ENCODE peak calls at places on chromosome 1, in six cellular contexts. O is retina, Z is posterior cingulate gyrus, C is substantia nigra, K is EL, H is cardiac muscle cell. N is an unnamed sample.
A peak's percentile ranks its signal among the peaks of the same experiment; 100 is the strongest.

GRCh38 chr1:40404670-40405462 is 31.3 kb downstream of the SMAP2 start:
- DNase-seq in O (peak; percentile 45), Z (no peak), C (no peak), K (peak; percentile 67), H (peak; percentile 77), N (peak; percentile 38)

GRCh38 chr1:9792156-9793042 is 31.4 kb downstream of the CLSTN1 start:
- DNase-seq in O (no peak), Z (no peak), C (no peak), K (peak; percentile 43), H (peak; percentile 11), N (no peak)

GRCh38 chr1:117171900-117172501 is 38.7 kb downstream of the VTCN1 start:
- DNase-seq in O (peak; percentile 88), Z (no peak), C (no peak), K (no peak), H (peak; percentile 94), N (no peak)

GRCh38 chr1:45050931-45051748 is 39.1 kb downstream of the UROD start:
- DNase-seq in O (no peak), Z (no peak), C (no peak), K (no peak), H (no peak), N (no peak)

GRCh38 chr1:28775121-28775942 is 36.6 kb upstream of the OPRD1 start:
- DNase-seq in O (peak; percentile 62), Z (peak; percentile 51), C (peak; percentile 6), K (no peak), H (peak; percentile 80), N (peak; percentile 54)

GRCh38 chr1:235885654-235886238 is 19.0 kb upstream of the LYST start:
- DNase-seq in O (no peak), Z (no peak), C (no peak), K (no peak), H (no peak), N (no peak)

GRCh38 chr1:160681067-160681890 is 30.3 kb downstream of the CD48 start:
- DNase-seq in O (peak; percentile 55), Z (no peak), C (no peak), K (peak; percentile 58), H (peak; percentile 87), N (peak; percentile 84)

GRCh38 chr1:26285366-26286063 is 5.6 kb downstream of the SH3BGRL3 start:
- DNase-seq in O (no peak), Z (no peak), C (no peak), K (peak; percentile 32), H (no peak), N (no peak)

GRCh38 chr1:234724517-234725176 is 114.7 kb upstream of the IRF2BP2 start:
- DNase-seq in O (no peak), Z (peak; percentile 43), C (no peak), K (no peak), H (no peak), N (no peak)

GRCh38 chr1:117051224-117052064 is 8.7 kb upstream of the TTF2 start:
- DNase-seq in O (no peak), Z (no peak), C (no peak), K (no peak), H (peak; percentile 21), N (no peak)

GRCh38 chr1:198443374-198444233 is 96.9 kb downstream of the ATP6V1G3 start:
- DNase-seq in O (no peak), Z (no peak), C (no peak), K (peak; percentile 93), H (peak; percentile 86), N (no peak)

GRCh38 chr1:196209983-196210382 is 398.3 kb downstream of the KCNT2 start:
- DNase-seq in O (no peak), Z (no peak), C (no peak), K (peak; percentile 2), H (peak; percentile 86), N (no peak)

GRCh38 chr1:42177551-42177981 is 13.0 kb upstream of the GUCA2A start:
- DNase-seq in O (no peak), Z (peak; percentile 52), C (no peak), K (peak; percentile 76), H (peak; percentile 90), N (no peak)

GRCh38 chr1:210587547-210587946 is 258.8 kb downstream of the HHAT start:
- DNase-seq in O (no peak), Z (no peak), C (no peak), K (peak; percentile 59), H (peak; percentile 61), N (no peak)

GRCh38 chr1:107829083-107829771 is 135.8 kb downstream of the VAV3 start:
- DNase-seq in O (no peak), Z (no peak), C (no peak), K (no peak), H (peak; percentile 65), N (no peak)

GRCh38 chr1:176056312-176056711 is 150.8 kb downstream of the COP1 start:
- DNase-seq in O (no peak), Z (no peak), C (no peak), K (no peak), H (no peak), N (no peak)

GRCh38 chr1:183735069-183735860 is 69.7 kb upstream of the RGL1 start:
- DNase-seq in O (no peak), Z (no peak), C (no peak), K (no peak), H (peak; percentile 54), N (no peak)

GRCh38 chr1:32878183-32878582 is 7.5 kb upstream of the FNDC5 start:
- DNase-seq in O (peak; percentile 31), Z (no peak), C (no peak), K (peak; percentile 26), H (peak; percentile 47), N (no peak)

GRCh38 chr1:38558055-38558454 is 301.5 kb downstream of the RRAGC start:
- DNase-seq in O (peak; percentile 70), Z (no peak), C (no peak), K (no peak), H (no peak), N (no peak)

GRCh38 chr1:228211091-228211870 is 3.4 kb downstream of the OBSCN start:
- DNase-seq in O (peak; percentile 9), Z (no peak), C (no peak), K (no peak), H (no peak), N (no peak)